ENCODE peak calls at places on chromosomes 16 and 17, in six cellular contexts. S, C, N, A, V and R are unnamed samples.
A peak's percentile ranks its signal among the peaks of the same experiment; 100 is the strongest.

GRCh38 chr17:27651411-27652345 is 20.7 kb downstream of the LGALS9 start:
- DNase-seq in S (peak; percentile 64), C (no peak), N (peak; percentile 43), A (peak; percentile 35), V (peak; percentile 79), R (peak; percentile 44)

GRCh38 chr17:62062936-62063335 is 2.1 kb downstream of the MED13 start:
- DNase-seq in S (no peak), C (no peak), N (no peak), A (no peak), V (no peak), R (no peak)

GRCh38 chr17:13650096-13650675 is 48.5 kb upstream of the HS3ST3A1 start:
- DNase-seq in S (no peak), C (no peak), N (no peak), A (no peak), V (no peak), R (no peak)

GRCh38 chr17:63137163-63137562 is 171.1 kb downstream of the TANC2 start:
- DNase-seq in S (no peak), C (no peak), N (no peak), A (no peak), V (no peak), R (no peak)

GRCh38 chr16:17160285-17160854 is 310.4 kb downstream of the XYLT1 start:
- DNase-seq in S (no peak), C (no peak), N (no peak), A (no peak), V (no peak), R (no peak)

GRCh38 chr16:89334461-89334860 is 117.0 kb downstream of the ZNF778 start:
- DNase-seq in S (no peak), C (no peak), N (no peak), A (no peak), V (peak; percentile 54), R (no peak)

GRCh38 chr17:76546556-76547182 is 6.8 kb downstream of the PRCD start:
- DNase-seq in S (no peak), C (no peak), N (no peak), A (no peak), V (no peak), R (no peak)

GRCh38 chr17:58308173-58308984 is 20.2 kb downstream of the TSPOAP1 start:
- DNase-seq in S (no peak), C (no peak), N (no peak), A (no peak), V (no peak), R (no peak)

GRCh38 chr16:85870159-85870558 is 28.8 kb upstream of the IRF8 start:
- DNase-seq in S (no peak), C (no peak), N (no peak), A (no peak), V (no peak), R (no peak)

GRCh38 chr17:77200711-77201110 is 59.9 kb downstream of the SEC14L1 start:
- DNase-seq in S (no peak), C (no peak), N (no peak), A (no peak), V (peak; percentile 70), R (no peak)

GRCh38 chr16:74030000-74030399 is 266.6 kb upstream of the PSMD7 start:
- DNase-seq in S (no peak), C (no peak), N (no peak), A (no peak), V (no peak), R (no peak)

GRCh38 chr17:419073-419735 is 66.6 kb upstream of the RPH3AL start:
- DNase-seq in S (no peak), C (no peak), N (no peak), A (no peak), V (no peak), R (peak; percentile 50)

GRCh38 chr17:49229805-49230600 is 584 bp downstream of the PHOSPHO1 start:
- DNase-seq in S (peak; percentile 26), C (no peak), N (no peak), A (no peak), V (peak; percentile 73), R (no peak)

GRCh38 chr16:17802566-17802965 is 331.8 kb upstream of the XYLT1 start:
- DNase-seq in S (no peak), C (no peak), N (no peak), A (no peak), V (no peak), R (no peak)

GRCh38 chr17:3531266-3532101 is 26.1 kb downstream of the TRPV3 start:
- DNase-seq in S (peak; percentile 50), C (no peak), N (no peak), A (peak; percentile 38), V (no peak), R (no peak)

GRCh38 chr16:74726736-74727135 is 26.1 kb upstream of the MLKL start:
- DNase-seq in S (no peak), C (no peak), N (no peak), A (no peak), V (peak; percentile 7), R (no peak)

GRCh38 chr17:4972322-4972721 is 4.7 kb upstream of the SPAG7 start:
- DNase-seq in S (no peak), C (no peak), N (no peak), A (no peak), V (no peak), R (no peak)

GRCh38 chr17:82229686-82230626 is 1.1 kb downstream of the SLC16A3 start:
- DNase-seq in S (no peak), C (no peak), N (no peak), A (no peak), V (peak; percentile 61), R (no peak)

GRCh38 chr17:39123627-39124026 is 27.8 kb downstream of the PLXDC1 start:
- DNase-seq in S (peak; percentile 30), C (no peak), N (peak; percentile 62), A (no peak), V (peak; percentile 59), R (no peak)

GRCh38 chr17:8151641-8152111 is 528 bp downstream of the PER1 start:
- DNase-seq in S (peak; percentile 93), C (peak; percentile 84), N (peak; percentile 83), A (peak; percentile 88), V (peak; percentile 98), R (no peak)

GRCh38 chr16:813204-813915 is 12.8 kb upstream of the GNG13 start:
- DNase-seq in S (peak; percentile 60), C (no peak), N (no peak), A (no peak), V (no peak), R (peak; percentile 52)

GRCh38 chr16:84706856-84707255 is 7.1 kb downstream of the USP10 start:
- DNase-seq in S (no peak), C (no peak), N (no peak), A (no peak), V (no peak), R (no peak)
- H3K27ac ChIP-seq in S (no peak overlapping the region), C (no peak overlapping the region), N (no peak overlapping the region), A (no peak overlapping the region), V (no peak overlapping the region), R (no peak overlapping the region)

GRCh38 chr17:1649844-1650409 is at the start of gene RILP:
- DNase-seq in S (peak; percentile 87), C (no peak), N (peak; percentile 84), A (peak; percentile 76), V (peak; percentile 89), R (no peak)

GRCh38 chr17:1647802-1648581 is 1.7 kb downstream of the RILP start:
- DNase-seq in S (peak; percentile 63), C (no peak), N (peak; percentile 32), A (peak; percentile 48), V (peak; percentile 59), R (no peak)

GRCh38 chr17:1650731-1651558 is 1.3 kb upstream of the RILP start:
- DNase-seq in S (no peak), C (no peak), N (no peak), A (no peak), V (no peak), R (no peak)

GRCh38 chr17:1648582-1649115 is 1.0 kb downstream of the RILP start:
- DNase-seq in S (peak; percentile 97), C (peak; percentile 82), N (peak; percentile 93), A (peak; percentile 92), V (peak; percentile 98), R (peak; percentile 95)

GRCh38 chr17:1649116-1649843 is 386 bp downstream of the RILP start:
- DNase-seq in S (peak; percentile 85), C (peak; percentile 63), N (peak; percentile 73), A (peak; percentile 87), V (peak; percentile 95), R (peak; percentile 70)
- TF ChIP-seq CTCF in S (no peak), C (no peak), N (no peak), A (no peak), V (no peak), R (peak; percentile 1)

GRCh38 chr17:22464041-22464440 is 771.7 kb downstream of the KCNJ18 start:
- DNase-seq in S (no peak), C (no peak), N (no peak), A (no peak), V (no peak), R (no peak)

GRCh38 chr17:22470411-22471175 is 778.3 kb downstream of the KCNJ18 start:
- DNase-seq in S (no peak), C (no peak), N (no peak), A (no peak), V (no peak), R (no peak)

GRCh38 chr17:22469101-22469880 is 777.0 kb downstream of the KCNJ18 start:
- DNase-seq in S (no peak), C (no peak), N (no peak), A (no peak), V (no peak), R (no peak)

GRCh38 chr17:22469941-22470340 is 777.6 kb downstream of the KCNJ18 start:
- DNase-seq in S (no peak), C (no peak), N (no peak), A (no peak), V (no peak), R (no peak)

DNA sequence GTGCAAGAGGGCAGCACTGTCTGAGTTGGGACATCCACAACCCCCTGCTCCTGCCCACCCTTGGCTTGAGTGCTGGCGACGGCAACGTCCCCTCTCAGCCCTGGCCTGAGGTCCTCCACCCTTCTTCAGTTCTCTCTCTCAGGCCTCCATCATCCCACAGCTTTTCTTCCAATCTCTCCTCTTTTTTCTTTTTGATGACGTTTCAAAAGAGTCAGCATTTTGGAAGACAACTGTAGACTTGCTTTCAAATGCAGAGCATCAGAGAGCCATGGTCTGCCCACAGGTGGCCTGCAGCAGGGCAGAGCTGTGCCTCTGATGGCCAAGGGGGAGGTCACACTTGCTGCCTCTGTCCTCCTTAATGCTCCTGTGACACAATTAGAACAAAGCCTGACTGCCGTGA is 775.4 kb downstream of the KCNJ18 start:
- DNase-seq in S (no peak), C (no peak), N (no peak), A (no peak), V (no peak), R (no peak)
- H3K9me3 ChIP-seq in S (no peaks in the 10 kb centered on the region), C (no peaks in the 10 kb centered on the region), N (no peaks in the 10 kb centered on the region), A (no peaks in the 10 kb centered on the region), V (no peaks in the 10 kb centered on the region), R (peaks cover 7% of the 10 kb centered on the region)

DNA sequence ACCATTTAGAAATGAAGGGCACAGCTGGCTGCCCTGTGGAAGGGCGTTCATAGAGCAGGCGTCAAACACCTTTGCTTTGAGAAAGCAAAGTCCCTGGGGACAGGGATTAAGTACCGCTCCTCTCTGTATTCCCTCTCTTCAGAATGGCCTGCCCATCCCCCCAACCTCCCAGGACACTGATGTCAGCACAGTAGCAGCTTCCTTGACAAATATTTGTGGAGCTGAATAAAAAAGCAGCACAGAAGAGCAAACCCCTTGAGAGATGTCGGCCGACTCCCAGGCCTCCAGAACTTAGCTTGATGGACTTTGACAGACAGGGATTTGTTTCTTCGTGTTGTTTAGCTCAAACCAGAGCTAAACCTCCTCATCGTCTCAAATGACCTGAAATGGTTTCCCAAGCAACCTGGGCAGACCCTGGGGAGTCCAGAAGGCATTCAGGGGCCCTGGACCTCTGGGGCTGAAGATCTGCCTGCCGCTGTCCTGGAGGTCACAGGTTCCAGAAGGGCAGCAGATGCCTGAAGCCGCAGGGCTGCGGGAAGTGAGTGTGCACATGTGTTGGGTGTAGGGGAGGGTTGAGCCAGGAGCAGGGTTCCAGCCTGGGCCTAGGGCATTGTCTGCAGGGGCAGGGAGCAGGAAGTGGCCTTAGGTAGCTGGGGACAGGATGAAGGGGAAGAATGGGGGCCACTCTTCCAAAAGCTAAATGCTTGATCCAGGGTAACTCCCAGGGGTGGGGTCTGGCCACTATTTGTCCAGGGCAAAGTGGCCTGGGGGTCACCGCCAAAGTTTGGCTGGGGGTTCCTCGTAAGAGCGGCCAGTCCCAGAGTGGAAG is 42.3 kb upstream of the NKD1 start:
- DNase-seq in S (no peak), C (no peak), N (no peak), A (no peak), V (no peak), R (no peak)
- H3K27ac ChIP-seq in S (no peak overlapping the region), C (no peak overlapping the region), N (no peak overlapping the region), A (no peak overlapping the region), V (no peak overlapping the region), R (no peak overlapping the region)